ENCODE peak calls at places on chromosomes 7 and 10, in nine cellular contexts. One of them, this sample, is unnamed.

GRCh38 chr10:5089869-5090268 is 4.3 kb upstream of the AKR1C3 start:
- DNase-seq in ovary: no peak
- DNase-seq in transverse colon: no peak
- DNase-seq in stomach: no peak
- DNase-seq in A549: peak
- DNase-seq in esophagus muscularis mucosa: no peak
- DNase-seq in K562: no peak
- DNase-seq in suprapubic skin: no peak
- DNase-seq in SK-N-SH: no peak
- DNase-seq in this sample: no peak

GRCh38 chr7:112782498-112782897 is 7.7 kb downstream of the TMEM168 start:
- DNase-seq in ovary: no peak
- DNase-seq in suprapubic skin: no peak
- DNase-seq in K562: no peak
- DNase-seq in SK-N-SH: no peak
- DNase-seq in esophagus muscularis mucosa: no peak
- DNase-seq in transverse colon: no peak
- DNase-seq in A549: no peak
- DNase-seq in stomach: no peak
- DNase-seq in this sample: no peak

GRCh38 chr7:158976849-158977593 is 120.7 kb downstream of the DYNC2I1 start:
- DNase-seq in suprapubic skin: peak
- DNase-seq in esophagus muscularis mucosa: peak
- DNase-seq in A549: peak
- DNase-seq in ovary: peak
- DNase-seq in transverse colon: peak
- DNase-seq in K562: peak
- DNase-seq in SK-N-SH: peak
- DNase-seq in stomach: peak
- DNase-seq in this sample: peak

GRCh38 chr10:131975796-131976195 is 5.9 kb downstream of the BNIP3 start:
- DNase-seq in stomach: no peak
- DNase-seq in K562: no peak
- DNase-seq in A549: no peak
- DNase-seq in suprapubic skin: no peak
- DNase-seq in transverse colon: no peak
- DNase-seq in esophagus muscularis mucosa: no peak
- DNase-seq in ovary: no peak
- DNase-seq in SK-N-SH: no peak
- DNase-seq in this sample: no peak

GRCh38 chr10:112246-112645 is 23.0 kb upstream of the ZMYND11 start:
- DNase-seq in esophagus muscularis mucosa: no peak
- DNase-seq in SK-N-SH: no peak
- DNase-seq in A549: no peak
- DNase-seq in K562: no peak
- DNase-seq in transverse colon: no peak
- DNase-seq in ovary: no peak
- DNase-seq in stomach: no peak
- DNase-seq in suprapubic skin: no peak
- DNase-seq in this sample: no peak

GRCh38 chr10:17771027-17771426 is 19.0 kb downstream of the TMEM236 start:
- DNase-seq in K562: no peak
- DNase-seq in suprapubic skin: no peak
- DNase-seq in esophagus muscularis mucosa: no peak
- DNase-seq in A549: no peak
- DNase-seq in ovary: no peak
- DNase-seq in stomach: no peak
- DNase-seq in SK-N-SH: no peak
- DNase-seq in transverse colon: no peak
- DNase-seq in this sample: no peak

GRCh38 chr7:73960548-73960947 is 67.4 kb upstream of the ELN start:
- DNase-seq in stomach: peak
- DNase-seq in ovary: no peak
- DNase-seq in A549: peak
- DNase-seq in SK-N-SH: no peak
- DNase-seq in esophagus muscularis mucosa: no peak
- DNase-seq in K562: no peak
- DNase-seq in suprapubic skin: no peak
- DNase-seq in transverse colon: peak
- DNase-seq in this sample: no peak

GRCh38 chr10:102504179-102504975 is 605 bp downstream of the SUFU start:
- DNase-seq in A549: no peak
- DNase-seq in K562: peak
- DNase-seq in transverse colon: peak
- DNase-seq in suprapubic skin: no peak
- DNase-seq in ovary: peak
- DNase-seq in SK-N-SH: peak
- DNase-seq in esophagus muscularis mucosa: no peak
- DNase-seq in stomach: peak
- DNase-seq in this sample: peak

GRCh38 chr7:11207565-11207964 is 233.9 kb downstream of the PHF14 start:
- DNase-seq in ovary: no peak
- DNase-seq in SK-N-SH: no peak
- DNase-seq in A549: peak
- DNase-seq in K562: no peak
- DNase-seq in suprapubic skin: no peak
- DNase-seq in esophagus muscularis mucosa: no peak
- DNase-seq in transverse colon: no peak
- DNase-seq in stomach: no peak
- DNase-seq in this sample: no peak

GRCh38 chr7:74094224-74095095 is 10.9 kb downstream of the LIMK1 start:
- DNase-seq in K562: peak
- DNase-seq in suprapubic skin: peak
- DNase-seq in A549: peak
- DNase-seq in ovary: peak
- DNase-seq in stomach: peak
- DNase-seq in transverse colon: peak
- DNase-seq in esophagus muscularis mucosa: peak
- DNase-seq in SK-N-SH: peak
- DNase-seq in this sample: peak

GRCh38 chr7:123410273-123410928 is 124.0 kb downstream of the IQUB start:
- DNase-seq in transverse colon: no peak
- DNase-seq in stomach: no peak
- DNase-seq in suprapubic skin: no peak
- DNase-seq in A549: no peak
- DNase-seq in SK-N-SH: no peak
- DNase-seq in ovary: peak
- DNase-seq in esophagus muscularis mucosa: no peak
- DNase-seq in K562: no peak
- DNase-seq in this sample: peak

GRCh38 chr10:61284222-61284890 is 168.8 kb downstream of the TMEM26 start:
- DNase-seq in SK-N-SH: peak
- DNase-seq in stomach: no peak
- DNase-seq in A549: peak
- DNase-seq in ovary: no peak
- DNase-seq in suprapubic skin: no peak
- DNase-seq in transverse colon: no peak
- DNase-seq in esophagus muscularis mucosa: no peak
- DNase-seq in K562: peak
- DNase-seq in this sample: peak

GRCh38 chr7:102434039-102434481 is 685 bp downstream of the ORAI2 start:
- DNase-seq in ovary: no peak
- DNase-seq in esophagus muscularis mucosa: no peak
- DNase-seq in K562: peak
- DNase-seq in transverse colon: no peak
- DNase-seq in SK-N-SH: peak
- DNase-seq in suprapubic skin: no peak
- DNase-seq in stomach: no peak
- DNase-seq in A549: no peak
- DNase-seq in this sample: no peak

GRCh38 chr10:91210435-91210834 is 10.0 kb upstream of the PCGF5 start:
- DNase-seq in SK-N-SH: peak
- DNase-seq in A549: no peak
- DNase-seq in esophagus muscularis mucosa: peak
- DNase-seq in stomach: peak
- DNase-seq in K562: no peak
- DNase-seq in ovary: no peak
- DNase-seq in suprapubic skin: no peak
- DNase-seq in transverse colon: peak
- DNase-seq in this sample: no peak

GRCh38 chr7:148110097-148110868 is 480.3 kb upstream of the C7orf33 start:
- DNase-seq in esophagus muscularis mucosa: no peak
- DNase-seq in suprapubic skin: no peak
- DNase-seq in transverse colon: no peak
- DNase-seq in stomach: peak
- DNase-seq in A549: peak
- DNase-seq in ovary: no peak
- DNase-seq in K562: no peak
- DNase-seq in SK-N-SH: no peak
- DNase-seq in this sample: no peak

GRCh38 chr10:124640538-124641231 is 103.5 kb downstream of the FAM53B start:
- DNase-seq in A549: no peak
- DNase-seq in transverse colon: no peak
- DNase-seq in SK-N-SH: no peak
- DNase-seq in K562: peak
- DNase-seq in ovary: no peak
- DNase-seq in suprapubic skin: no peak
- DNase-seq in esophagus muscularis mucosa: no peak
- DNase-seq in stomach: no peak
- DNase-seq in this sample: no peak

GRCh38 chr10:131396108-131397010 is 84.8 kb upstream of the TCERG1L start:
- DNase-seq in suprapubic skin: no peak
- DNase-seq in SK-N-SH: peak
- DNase-seq in K562: no peak
- DNase-seq in A549: peak
- DNase-seq in transverse colon: no peak
- DNase-seq in esophagus muscularis mucosa: no peak
- DNase-seq in stomach: no peak
- DNase-seq in ovary: peak
- DNase-seq in this sample: peak

GRCh38 chr7:91280604-91281003 is 16.4 kb downstream of the FZD1 start:
- DNase-seq in K562: no peak
- DNase-seq in esophagus muscularis mucosa: no peak
- DNase-seq in ovary: no peak
- DNase-seq in SK-N-SH: no peak
- DNase-seq in stomach: no peak
- DNase-seq in suprapubic skin: no peak
- DNase-seq in A549: no peak
- DNase-seq in transverse colon: no peak
- DNase-seq in this sample: no peak

GRCh38 chr10:96275685-96276418 is 4.5 kb upstream of the BLNK start:
- DNase-seq in A549: no peak
- DNase-seq in ovary: no peak
- DNase-seq in esophagus muscularis mucosa: no peak
- DNase-seq in K562: no peak
- DNase-seq in transverse colon: peak
- DNase-seq in suprapubic skin: no peak
- DNase-seq in stomach: peak
- DNase-seq in SK-N-SH: no peak
- DNase-seq in this sample: no peak
- H3K27ac ChIP-seq in A549: no peak
- H3K27ac ChIP-seq in ovary: no peak
- H3K27ac ChIP-seq in esophagus muscularis mucosa: no peak
- H3K27ac ChIP-seq in K562: no peak
- H3K27ac ChIP-seq in transverse colon: peak
- H3K27ac ChIP-seq in suprapubic skin: peak
- H3K27ac ChIP-seq in stomach: no peak
- H3K27ac ChIP-seq in SK-N-SH: no peak
- H3K27ac ChIP-seq in this sample: no peak

DNA sequence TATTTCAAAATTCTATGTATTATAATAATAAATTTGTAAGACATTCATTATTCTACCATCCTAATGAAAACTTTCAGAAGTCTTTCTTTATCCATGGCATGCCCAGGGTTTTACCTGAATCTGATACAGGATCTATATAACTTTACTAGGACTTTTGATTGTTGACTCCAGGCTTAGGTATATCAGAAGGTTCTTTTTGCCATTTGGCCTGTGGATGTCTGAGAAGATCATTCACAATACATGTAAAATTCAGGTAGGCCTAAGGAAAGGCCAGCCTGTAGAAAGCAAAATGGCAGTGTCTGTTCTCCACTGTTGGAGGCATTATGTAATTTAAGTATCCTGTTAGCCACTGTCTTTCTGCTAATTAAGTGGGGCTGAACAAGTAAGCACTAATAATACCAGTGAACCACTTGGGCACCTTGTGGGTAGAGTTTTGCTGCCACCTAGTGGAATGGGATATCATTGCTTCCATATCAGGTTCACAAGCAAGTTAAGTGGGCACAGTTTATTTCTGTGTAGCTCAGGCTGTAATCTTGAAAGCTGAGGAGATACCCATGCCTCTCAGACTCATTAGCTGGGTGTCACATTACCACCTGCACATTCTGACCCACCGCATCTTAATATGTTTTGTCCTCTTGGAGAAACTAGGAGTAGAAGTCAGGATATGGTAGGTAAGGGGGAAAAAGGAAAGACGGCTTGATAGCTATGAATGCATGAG is 105.5 kb downstream of the SEPTIN7 start:
- DNase-seq in K562: peak
- DNase-seq in stomach: peak
- DNase-seq in transverse colon: peak
- DNase-seq in SK-N-SH: peak
- DNase-seq in ovary: peak
- DNase-seq in suprapubic skin: no peak
- DNase-seq in esophagus muscularis mucosa: no peak
- DNase-seq in A549: peak
- DNase-seq in this sample: peak
- TF ChIP-seq EP300 in K562: no peak
- TF ChIP-seq EP300 in stomach: no peak
- TF ChIP-seq EP300 in transverse colon: no peak
- TF ChIP-seq EP300 in SK-N-SH: no peak
- TF ChIP-seq EP300 in ovary: no peak
- TF ChIP-seq EP300 in suprapubic skin: no peak
- TF ChIP-seq EP300 in esophagus muscularis mucosa: no peak
- TF ChIP-seq EP300 in A549: no peak
- TF ChIP-seq EP300 in this sample: no peak

DNA sequence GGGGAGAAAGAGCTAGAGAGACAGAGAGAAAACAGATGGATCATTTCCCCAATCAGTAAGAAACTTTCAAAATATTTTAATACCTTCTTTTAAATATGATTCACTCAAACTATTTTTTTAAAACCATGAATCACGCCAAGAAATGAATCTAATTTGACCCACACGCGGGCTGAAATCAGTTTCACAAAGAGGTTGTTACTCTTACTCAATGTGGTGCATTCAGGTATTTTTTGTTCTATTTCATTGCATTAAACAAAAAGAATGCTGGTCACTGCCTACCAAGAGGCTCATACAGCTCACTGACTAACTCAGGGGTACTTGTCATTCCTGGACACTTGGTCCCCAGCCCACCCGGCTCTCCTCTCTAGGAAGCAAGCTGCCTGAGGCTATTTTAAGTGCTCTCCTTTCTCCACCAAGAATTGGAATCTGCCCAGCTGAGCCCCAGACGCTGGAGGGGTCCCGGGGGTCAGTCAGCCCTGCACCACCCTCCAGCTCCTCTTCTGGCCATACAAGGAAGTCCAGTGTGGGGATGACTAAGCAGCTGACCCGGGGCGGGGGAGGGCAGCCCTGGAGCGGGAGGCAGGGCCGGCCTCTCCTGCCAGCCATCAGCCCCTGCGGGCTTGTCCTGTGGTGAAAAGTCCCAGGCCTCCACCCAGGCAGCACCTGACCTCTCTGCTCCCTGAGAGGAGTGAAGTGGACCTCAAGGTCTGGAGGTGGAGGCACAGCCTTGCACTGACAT is 21.7 kb upstream of the PFKP start:
- DNase-seq in stomach: peak
- DNase-seq in K562: peak
- DNase-seq in esophagus muscularis mucosa: peak
- DNase-seq in ovary: peak
- DNase-seq in suprapubic skin: no peak
- DNase-seq in transverse colon: peak
- DNase-seq in SK-N-SH: peak
- DNase-seq in A549: peak
- DNase-seq in this sample: no peak
- TF ChIP-seq CTCF in stomach: no peak
- TF ChIP-seq CTCF in K562: peak
- TF ChIP-seq CTCF in esophagus muscularis mucosa: no peak
- TF ChIP-seq CTCF in ovary: peak
- TF ChIP-seq CTCF in suprapubic skin: no peak
- TF ChIP-seq CTCF in transverse colon: peak
- TF ChIP-seq CTCF in SK-N-SH: peak
- TF ChIP-seq CTCF in A549: no peak
- TF ChIP-seq CTCF in this sample: peak

GRCh38 chr7:66776800-66777468 is 36.4 kb downstream of the RABGEF1 start:
- DNase-seq in K562: no peak
- DNase-seq in A549: no peak
- DNase-seq in suprapubic skin: no peak
- DNase-seq in transverse colon: no peak
- DNase-seq in stomach: no peak
- DNase-seq in SK-N-SH: no peak
- DNase-seq in esophagus muscularis mucosa: no peak
- DNase-seq in ovary: no peak
- DNase-seq in this sample: no peak
- H3K27ac ChIP-seq in K562: no peak
- H3K27ac ChIP-seq in A549: no peak
- H3K27ac ChIP-seq in suprapubic skin: no peak
- H3K27ac ChIP-seq in transverse colon: no peak
- H3K27ac ChIP-seq in stomach: no peak
- H3K27ac ChIP-seq in SK-N-SH: no peak
- H3K27ac ChIP-seq in esophagus muscularis mucosa: no peak
- H3K27ac ChIP-seq in ovary: no peak
- H3K27ac ChIP-seq in this sample: no peak

This sample was measured in tibial nerve.